ENCODE peak calls at places on chromosome 4, in eight cellular contexts. J is heart left ventricle; D is CD4-positive, alpha-beta memory T cell; H is fibroblast of lung; N is astrocyte; F is right cardiac atrium; P is upper lobe of right lung; M is mesendoderm. Y is an unnamed sample.
A peak's percentile ranks its signal among the peaks of the same experiment; 100 is the strongest.

GRCh38 chr4:5206391-5206790 is 155.1 kb downstream of the STK32B start:
- DNase-seq in F (no peak), M (no peak), P (no peak), D (no peak), N (peak; percentile 91), H (peak; percentile 93), J (peak; percentile 48), Y (peak; percentile 44)

GRCh38 chr4:5152521-5152920 is 101.2 kb downstream of the STK32B start:
- DNase-seq in H (no peak), J (no peak), M (no peak), F (no peak), N (no peak), D (no peak), P (no peak), Y (no peak)

GRCh38 chr4:153142700-153143438 is 61.4 kb upstream of the TRIM2 start:
- DNase-seq in P (peak; percentile 80), D (peak; percentile 63), F (peak; percentile 90), M (peak; percentile 92), J (peak; percentile 71), H (peak; percentile 61), N (peak; percentile 44), Y (peak; percentile 61)

GRCh38 chr4:172142331-172142738 is 329.1 kb downstream of the GALNTL6 start:
- DNase-seq in M (no peak), J (no peak), N (peak; percentile 59), P (no peak), D (no peak), F (no peak), H (peak; percentile 66), Y (no peak)

GRCh38 chr4:141913928-141914327 is 277.5 kb downstream of the IL15 start:
- DNase-seq in J (no peak), D (no peak), H (no peak), F (no peak), M (no peak), N (no peak), P (no peak), Y (no peak)

GRCh38 chr4:84681488-84682274 is 98.8 kb downstream of the CDS1 start:
- DNase-seq in H (peak; percentile 90), J (no peak), P (no peak), D (no peak), F (no peak), N (peak; percentile 89), M (peak; percentile 28), Y (no peak)

GRCh38 chr4:101400096-101400495 is 52.8 kb upstream of the PPP3CA start:
- DNase-seq in P (no peak), N (peak; percentile 92), F (no peak), D (no peak), H (peak; percentile 94), J (no peak), M (no peak), Y (no peak)

GRCh38 chr4:118400362-118400761 is 47.6 kb upstream of the PRSS12 start:
- DNase-seq in N (no peak), J (no peak), P (no peak), M (no peak), D (no peak), H (peak; percentile 21), F (no peak), Y (no peak)

GRCh38 chr4:150699599-150699998 is 117.6 kb downstream of the MAB21L2 start:
- DNase-seq in J (no peak), M (peak; percentile 22), P (no peak), D (no peak), F (no peak), N (no peak), H (peak; percentile 11), Y (no peak)

GRCh38 chr4:83852085-83852451 is 316.2 kb downstream of the GPAT3 start:
- DNase-seq in N (peak; percentile 88), D (no peak), P (no peak), J (no peak), M (peak; percentile 22), H (peak; percentile 92), F (no peak), Y (no peak)

GRCh38 chr4:119005888-119006287 is 117.2 kb downstream of the SYNPO2 start:
- DNase-seq in J (no peak), F (no peak), P (no peak), M (peak; percentile 57), H (no peak), D (no peak), N (no peak), Y (no peak)

GRCh38 chr4:183213996-183214395 is 106.1 kb downstream of the CLDN22 start:
- DNase-seq in P (no peak), D (no peak), H (no peak), N (no peak), J (no peak), M (no peak), F (no peak), Y (no peak)

GRCh38 chr4:15805583-15806517 is 27.7 kb downstream of the CD38 start:
- DNase-seq in F (no peak), D (no peak), H (peak; percentile 53), J (no peak), N (peak; percentile 38), M (peak; percentile 82), P (no peak), Y (no peak)

GRCh38 chr4:3452376-3452775 is 10.6 kb downstream of the HGFAC start:
- DNase-seq in H (no peak), P (no peak), D (no peak), J (no peak), N (no peak), M (peak; percentile 59), F (peak; percentile 23), Y (no peak)

GRCh38 chr4:152090543-152090942 is 329.7 kb upstream of the GATB start:
- DNase-seq in P (no peak), D (no peak), F (no peak), H (peak; percentile 10), M (peak; percentile 78), N (no peak), J (peak; percentile 68), Y (no peak)

GRCh38 chr4:18932940-18933339 is 911.4 kb upstream of the LCORL start:
- DNase-seq in F (no peak), H (no peak), N (no peak), M (peak; percentile 16), J (no peak), D (no peak), P (no peak), Y (no peak)

DNA sequence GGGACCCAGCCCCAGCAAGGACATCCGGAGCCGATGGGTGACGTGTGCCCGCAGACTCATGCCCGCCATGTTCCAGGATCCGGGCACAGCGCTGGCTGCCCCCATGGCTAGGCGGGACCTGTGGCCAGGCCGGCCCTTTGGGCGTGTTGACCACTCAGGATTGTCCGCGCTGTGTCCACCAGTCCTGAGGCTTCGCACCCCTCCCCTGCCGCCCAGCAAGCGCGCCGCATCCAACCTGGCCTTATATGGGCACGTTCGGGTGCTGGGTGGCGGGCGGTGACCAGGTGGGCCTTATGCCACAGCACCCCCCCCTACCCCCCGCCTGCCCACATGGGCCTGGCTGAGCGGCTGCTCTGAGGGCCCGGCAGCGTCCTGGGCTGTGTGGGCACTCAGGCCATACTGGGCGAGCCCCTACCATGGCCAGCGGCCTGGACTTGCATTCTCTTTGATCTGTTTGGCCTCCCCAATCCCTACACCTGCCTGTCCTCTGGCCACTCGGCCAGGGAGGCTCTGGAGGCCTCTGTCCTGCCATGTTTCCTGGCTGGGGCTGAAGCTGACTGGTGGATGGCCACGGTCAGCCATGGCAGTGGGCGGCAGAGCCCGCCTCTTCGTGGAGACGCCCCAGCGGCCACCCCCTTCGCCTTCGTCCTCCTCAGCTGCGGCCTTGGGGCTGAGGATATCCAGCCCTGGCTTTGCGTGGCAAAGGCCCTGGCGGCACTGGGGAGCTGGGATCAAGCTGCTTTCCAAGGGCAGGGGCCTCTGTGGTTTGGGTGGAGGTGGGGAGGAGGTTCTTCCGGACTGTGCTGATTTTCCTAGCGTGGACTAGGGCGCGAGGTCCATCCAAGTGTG is 2.0 kb downstream of the FGFRL1 start:
- DNase-seq in N (no peak), M (no peak), H (no peak), D (no peak), F (no peak), J (no peak), P (no peak), Y (no peak)
- H3K27ac ChIP-seq in N (no peak overlapping the region), M (no peak overlapping the region), H (no peak overlapping the region), D (no peak overlapping the region), F (no peak overlapping the region), J (no peak overlapping the region), P (no peak overlapping the region), Y (no peak overlapping the region)

GRCh38 chr4:106365613-106366012 is 3.0 kb downstream of the GIMD1 start:
- DNase-seq in N (peak; percentile 95), P (no peak), J (no peak), F (no peak), H (peak; percentile 96), M (peak; percentile 3), D (no peak), Y (no peak)
- H3K27ac ChIP-seq in N (peak overlapping the region; percentile 73), P (no peak overlapping the region), J (no peak overlapping the region), F (no peak overlapping the region), H (peak overlapping the region; percentile 70), M (no peak overlapping the region), D (no peak overlapping the region), Y (no peak overlapping the region)

GRCh38 chr4:55949480-55949802 is 696 bp downstream of the CEP135 start:
- DNase-seq in N (no peak), P (no peak), M (no peak), F (no peak), H (no peak), J (no peak), D (no peak), Y (no peak)
- H3K27ac ChIP-seq in N (peak overlapping the region; percentile 97), P (peak overlapping the region; percentile 90), M (peak overlapping the region; percentile 96), F (peak overlapping the region; percentile 24), H (peak overlapping the region; percentile 92), J (peak overlapping the region; percentile 83), D (peak overlapping the region; percentile 71), Y (peak overlapping the region; percentile 82)

DNA sequence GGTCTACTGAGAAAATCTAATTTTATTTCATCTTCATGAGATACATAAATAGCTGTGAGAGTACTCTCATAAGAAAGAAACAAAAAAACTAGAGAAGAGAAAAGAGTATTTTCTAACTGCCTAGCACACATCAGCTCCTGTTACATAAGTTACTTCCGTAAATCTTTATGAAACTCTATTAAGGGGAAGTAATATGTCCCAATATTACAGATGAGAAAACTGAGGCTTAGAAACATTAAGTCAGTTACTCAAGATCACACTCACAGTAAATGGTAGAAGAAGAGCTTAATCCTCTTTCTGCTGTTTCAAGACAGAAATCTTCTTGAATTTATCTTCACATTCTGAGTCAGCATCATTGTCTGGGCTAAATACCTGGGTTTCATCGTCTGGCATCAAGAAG is 164.1 kb downstream of the DTHD1 start:
- DNase-seq in H (no peak), D (no peak), J (no peak), F (no peak), M (no peak), N (no peak), P (no peak), Y (no peak)
- H3K27ac ChIP-seq in H (no peak overlapping the region), D (no peak overlapping the region), J (no peak overlapping the region), F (no peak overlapping the region), M (no peak overlapping the region), N (no peak overlapping the region), P (no peak overlapping the region), Y (no peak overlapping the region)

Y was measured in substantia nigra.